ENCODE peak calls at places on chromosomes 1 and 21, in seven cellular contexts. R is LoVo; T is osteocyte; O is IMR-90; P is activated gamma-delta T cell treated with Interleukin-2 at 50 U/mL for 16 hours; F is nephron progenitor cell; K is activated naive CD4-positive, alpha-beta T cell. X is an unnamed sample.

GRCh38 chr1:69511426-69512192 is 56.1 kb upstream of the LRRC7 start:
- DNase-seq in R (no peak), T (no peak), O (no peak), P (no peak), F (no peak), K (no peak), X (no peak)

GRCh38 chr1:155479205-155479604 is 83.4 kb downstream of the ASH1L start:
- DNase-seq in K (no peak), O (peak), F (no peak), R (no peak), P (no peak), T (no peak), X (no peak)

GRCh38 chr1:4767308-4767707 is 112.9 kb downstream of the AJAP1 start:
- DNase-seq in P (no peak), T (no peak), F (no peak), R (no peak), O (no peak), K (no peak), X (no peak)

GRCh38 chr1:209770636-209771415 is 13.5 kb downstream of the C1orf74 start:
- DNase-seq in F (no peak), O (no peak), T (no peak), P (no peak), R (no peak), K (no peak), X (no peak)

GRCh38 chr1:157403203-157403602 is 149.1 kb downstream of the FCRL5 start:
- DNase-seq in T (no peak), F (no peak), K (no peak), R (no peak), P (no peak), O (no peak), X (no peak)

GRCh38 chr1:157096881-157097280 is 2.7 kb downstream of the ETV3L start:
- DNase-seq in T (no peak), O (no peak), R (no peak), K (no peak), F (no peak), P (no peak), X (no peak)

GRCh38 chr1:201955009-201955749 is at the start of gene TIMM17A:
- DNase-seq in O (peak), F (peak), T (peak), P (peak), R (peak), K (peak), X (peak)

GRCh38 chr1:15115542-15116330 is 37.8 kb upstream of the TMEM51 start:
- DNase-seq in T (no peak), F (no peak), P (no peak), O (no peak), K (no peak), R (no peak), X (no peak)

GRCh38 chr1:112373841-112374240 is 22.2 kb upstream of the CTTNBP2NL start:
- DNase-seq in T (no peak), K (no peak), O (no peak), F (no peak), R (no peak), P (no peak), X (no peak)

GRCh38 chr1:116289219-116289618 is 83.8 kb upstream of the ATP1A1 start:
- DNase-seq in K (no peak), F (no peak), P (no peak), T (no peak), R (no peak), O (no peak), X (no peak)

GRCh38 chr1:192445243-192445642 is 128.5 kb downstream of the RGS21 start:
- DNase-seq in F (no peak), R (no peak), T (no peak), O (no peak), K (no peak), P (no peak), X (no peak)

GRCh38 chr1:178238722-178239510 is 145.0 kb downstream of the RASAL2 start:
- DNase-seq in P (no peak), K (no peak), R (peak), T (no peak), F (no peak), O (peak), X (no peak)

GRCh38 chr1:196063952-196064351 is 544.3 kb downstream of the KCNT2 start:
- DNase-seq in O (no peak), T (no peak), P (no peak), F (no peak), R (no peak), K (no peak), X (no peak)

GRCh38 chr1:13510499-13510898 is 3.3 kb downstream of the LRRC38 start:
- DNase-seq in T (no peak), P (no peak), O (no peak), R (no peak), F (no peak), K (no peak), X (no peak)

GRCh38 chr1:168136709-168137514 is at the start of gene GPR161:
- DNase-seq in T (peak), F (peak), K (no peak), O (peak), R (peak), P (peak), X (no peak)

GRCh38 chr1:55071477-55071876 is 32.1 kb downstream of the PCSK9 start:
- DNase-seq in R (peak), P (no peak), O (peak), F (peak), T (no peak), K (no peak), X (no peak)

GRCh38 chr1:151843398-151843797 is 3.8 kb upstream of the C2CD4D start:
- DNase-seq in R (no peak), T (no peak), O (no peak), P (no peak), F (no peak), K (no peak), X (no peak)

GRCh38 chr1:76176020-76176419 is 101.5 kb downstream of the ST6GALNAC3 start:
- DNase-seq in F (no peak), T (no peak), P (no peak), R (no peak), K (no peak), O (no peak), X (no peak)

GRCh38 chr1:30379684-30380624 is 343.4 kb downstream of the MATN1 start:
- DNase-seq in R (peak), O (peak), K (peak), F (peak), T (peak), P (peak), X (peak)

GRCh38 chr21:37139902-37140301 is 66.8 kb downstream of the TTC3 start:
- DNase-seq in O (peak), K (no peak), F (no peak), T (no peak), P (no peak), R (no peak), X (no peak)

GRCh38 chr1:241990040-241990439 is 8.9 kb downstream of the MAP1LC3C start:
- DNase-seq in P (no peak), R (peak), T (peak), O (peak), K (no peak), F (no peak), X (no peak)

GRCh38 chr1:243799908-243800307 is 50.1 kb downstream of the AKT3 start:
- DNase-seq in O (peak), K (no peak), R (no peak), F (no peak), P (no peak), T (no peak), X (no peak)

X was measured in GM12878.